ENCODE peak calls at places on chromosomes 7 and 10, in seven cellular contexts. One of them, this sample, is unnamed.

GRCh38 chr10:24553051-24553612 is 170.6 kb downstream of the ARHGAP21 start:
- DNase-seq in pancreas: no peak
- DNase-seq in bronchial epithelial cell: no peak
- DNase-seq in GM10248: no peak
- DNase-seq in left lung: no peak
- DNase-seq in CD8-positive, alpha-beta T cell: no peak
- DNase-seq in osteocyte: peak; percentile 64
- DNase-seq in this sample: no peak

GRCh38 chr10:67520924-67521520 is 175.0 kb downstream of the CTNNA3 start:
- DNase-seq in pancreas: no peak
- DNase-seq in bronchial epithelial cell: peak; percentile 49
- DNase-seq in GM10248: peak; percentile 36
- DNase-seq in left lung: no peak
- DNase-seq in CD8-positive, alpha-beta T cell: no peak
- DNase-seq in osteocyte: no peak
- DNase-seq in this sample: peak; percentile 41

GRCh38 chr10:70890917-70891431 is 2.6 kb upstream of the PCBD1 start:
- DNase-seq in pancreas: peak; percentile 88
- DNase-seq in bronchial epithelial cell: no peak
- DNase-seq in GM10248: no peak
- DNase-seq in left lung: no peak
- DNase-seq in CD8-positive, alpha-beta T cell: no peak
- DNase-seq in osteocyte: no peak
- DNase-seq in this sample: no peak

GRCh38 chr7:65980478-65981250 is 1.3 kb downstream of the GUSB start:
- DNase-seq in pancreas: peak; percentile 66
- DNase-seq in bronchial epithelial cell: no peak
- DNase-seq in GM10248: peak; percentile 86
- DNase-seq in left lung: peak; percentile 87
- DNase-seq in CD8-positive, alpha-beta T cell: peak; percentile 55
- DNase-seq in osteocyte: no peak
- DNase-seq in this sample: peak; percentile 90

GRCh38 chr7:21805793-21806192 is 139.9 kb downstream of the CDCA7L start:
- DNase-seq in pancreas: no peak
- DNase-seq in bronchial epithelial cell: no peak
- DNase-seq in GM10248: no peak
- DNase-seq in left lung: no peak
- DNase-seq in CD8-positive, alpha-beta T cell: no peak
- DNase-seq in osteocyte: no peak
- DNase-seq in this sample: no peak

GRCh38 chr10:9762966-9763656 is 1254.6 kb upstream of the CELF2 start:
- DNase-seq in pancreas: no peak
- DNase-seq in bronchial epithelial cell: peak; percentile 51
- DNase-seq in GM10248: no peak
- DNase-seq in left lung: no peak
- DNase-seq in CD8-positive, alpha-beta T cell: no peak
- DNase-seq in osteocyte: no peak
- DNase-seq in this sample: no peak

GRCh38 chr10:60606343-60607080 is 171.8 kb upstream of the CDK1 start:
- DNase-seq in pancreas: no peak
- DNase-seq in bronchial epithelial cell: peak; percentile 98
- DNase-seq in GM10248: no peak
- DNase-seq in left lung: no peak
- DNase-seq in CD8-positive, alpha-beta T cell: no peak
- DNase-seq in osteocyte: no peak
- DNase-seq in this sample: no peak

GRCh38 chr7:158394936-158395335 is 192.7 kb downstream of the PTPRN2 start:
- DNase-seq in pancreas: peak; percentile 81
- DNase-seq in bronchial epithelial cell: no peak
- DNase-seq in GM10248: no peak
- DNase-seq in left lung: no peak
- DNase-seq in CD8-positive, alpha-beta T cell: peak; percentile 56
- DNase-seq in osteocyte: no peak
- DNase-seq in this sample: peak; percentile 59

GRCh38 chr7:105480931-105481330 is 41.1 kb downstream of the PUS7 start:
- DNase-seq in pancreas: no peak
- DNase-seq in bronchial epithelial cell: no peak
- DNase-seq in GM10248: no peak
- DNase-seq in left lung: no peak
- DNase-seq in CD8-positive, alpha-beta T cell: no peak
- DNase-seq in osteocyte: no peak
- DNase-seq in this sample: no peak

GRCh38 chr7:127833641-127834040 is 181.6 kb downstream of the SND1 start:
- DNase-seq in pancreas: no peak
- DNase-seq in bronchial epithelial cell: peak; percentile 22
- DNase-seq in GM10248: no peak
- DNase-seq in left lung: no peak
- DNase-seq in CD8-positive, alpha-beta T cell: no peak
- DNase-seq in osteocyte: no peak
- DNase-seq in this sample: no peak

GRCh38 chr7:111029574-111030357 is 61.2 kb upstream of the LRRN3 start:
- DNase-seq in pancreas: no peak
- DNase-seq in bronchial epithelial cell: peak; percentile 10
- DNase-seq in GM10248: no peak
- DNase-seq in left lung: no peak
- DNase-seq in CD8-positive, alpha-beta T cell: no peak
- DNase-seq in osteocyte: no peak
- DNase-seq in this sample: peak; percentile 11

DNA sequence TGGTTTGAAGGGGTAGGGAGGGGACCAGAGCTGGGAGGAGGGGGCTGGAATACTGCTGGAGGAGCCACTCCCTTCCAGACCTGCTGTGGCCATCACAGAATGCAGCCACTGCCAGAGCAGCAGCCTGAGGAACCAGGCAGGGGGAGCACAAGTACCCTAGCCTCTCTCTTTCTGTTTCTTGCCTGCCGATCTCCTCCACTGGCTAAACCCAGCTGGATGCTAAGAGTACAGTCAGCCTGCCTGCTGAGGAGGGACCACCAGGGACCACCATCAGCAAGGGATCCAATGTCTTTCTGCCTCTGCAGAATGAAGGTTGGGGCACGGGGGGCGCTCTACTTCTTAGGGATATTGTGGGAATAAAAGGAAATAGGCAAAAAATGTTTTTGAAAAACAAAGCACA is 4.7 kb downstream of the BLVRA start:
- DNase-seq in pancreas: no peak
- DNase-seq in bronchial epithelial cell: no peak
- DNase-seq in GM10248: no peak
- DNase-seq in left lung: no peak
- DNase-seq in CD8-positive, alpha-beta T cell: no peak
- DNase-seq in osteocyte: peak; percentile 66
- DNase-seq in this sample: no peak
- TF ChIP-seq CTCF in pancreas: no peak
- TF ChIP-seq CTCF in bronchial epithelial cell: no peak
- TF ChIP-seq CTCF in GM10248: no peak
- TF ChIP-seq CTCF in left lung: no peak
- TF ChIP-seq CTCF in CD8-positive, alpha-beta T cell: no peak
- TF ChIP-seq CTCF in osteocyte: no peak
- TF ChIP-seq CTCF in this sample: peak; percentile 15

GRCh38 chr10:11318812-11319598 is 292.4 kb downstream of the USP6NL start:
- DNase-seq in pancreas: no peak
- DNase-seq in bronchial epithelial cell: no peak
- DNase-seq in GM10248: no peak
- DNase-seq in left lung: no peak
- DNase-seq in CD8-positive, alpha-beta T cell: no peak
- DNase-seq in osteocyte: peak; percentile 80
- DNase-seq in this sample: no peak
- TF ChIP-seq CTCF in pancreas: no peak
- TF ChIP-seq CTCF in bronchial epithelial cell: no peak
- TF ChIP-seq CTCF in GM10248: no peak
- TF ChIP-seq CTCF in left lung: no peak
- TF ChIP-seq CTCF in CD8-positive, alpha-beta T cell: no peak
- TF ChIP-seq CTCF in osteocyte: no peak
- TF ChIP-seq CTCF in this sample: peak; percentile 8

GRCh38 chr7:519974-520458 is 370 bp upstream of the PDGFA start:
- DNase-seq in pancreas: no peak
- DNase-seq in bronchial epithelial cell: no peak
- DNase-seq in GM10248: no peak
- DNase-seq in left lung: no peak
- DNase-seq in CD8-positive, alpha-beta T cell: no peak
- DNase-seq in osteocyte: peak; percentile 92
- DNase-seq in this sample: peak; percentile 72
- TF ChIP-seq CTCF in pancreas: peak; percentile 17
- TF ChIP-seq CTCF in bronchial epithelial cell: peak; percentile 13
- TF ChIP-seq CTCF in GM10248: no peak
- TF ChIP-seq CTCF in left lung: peak; percentile 45
- TF ChIP-seq CTCF in CD8-positive, alpha-beta T cell: no peak
- TF ChIP-seq CTCF in osteocyte: no peak
- TF ChIP-seq CTCF in this sample: no peak

DNA sequence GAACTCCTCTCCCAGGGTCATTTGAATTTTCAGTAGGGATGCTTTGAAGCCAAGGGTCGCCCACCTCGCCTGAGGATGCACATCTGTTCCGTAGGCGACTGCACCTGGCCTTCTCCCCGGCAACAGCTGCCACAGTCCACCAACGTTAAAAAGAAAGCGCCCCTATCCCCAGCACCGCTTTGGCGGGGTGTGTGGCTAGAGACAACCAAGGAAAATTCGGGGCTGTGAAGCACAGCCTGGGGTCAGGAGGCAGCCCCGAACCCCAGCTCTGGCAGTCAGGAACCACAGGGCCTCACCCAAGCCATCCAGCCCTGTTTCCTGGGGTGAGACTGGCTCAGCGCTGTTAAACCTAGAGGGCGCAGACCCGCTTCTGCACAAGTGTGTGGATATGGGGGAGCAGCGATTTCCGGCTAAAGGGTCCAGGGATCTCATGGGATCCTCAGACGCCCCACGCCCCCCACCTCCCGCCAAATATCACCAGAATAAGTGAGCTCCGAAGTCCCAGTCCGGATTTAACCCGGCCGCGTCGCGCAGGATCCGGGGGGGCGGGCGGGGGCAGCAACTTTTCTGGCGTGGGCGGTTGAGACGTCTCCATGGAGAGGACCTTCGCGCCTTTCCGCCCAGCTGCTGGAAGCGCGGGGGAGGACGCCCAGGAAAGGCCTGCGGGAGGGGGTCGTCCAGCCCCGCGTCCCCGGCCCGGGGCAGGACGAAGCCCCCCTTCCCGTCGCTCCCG is 821 bp downstream of the ZC3HAV1L start:
- DNase-seq in pancreas: peak; percentile 44
- DNase-seq in bronchial epithelial cell: no peak
- DNase-seq in GM10248: peak; percentile 64
- DNase-seq in left lung: no peak
- DNase-seq in CD8-positive, alpha-beta T cell: no peak
- DNase-seq in osteocyte: no peak
- DNase-seq in this sample: peak; percentile 75
- TF ChIP-seq CTCF in pancreas: no peak
- TF ChIP-seq CTCF in bronchial epithelial cell: no peak
- TF ChIP-seq CTCF in GM10248: no peak
- TF ChIP-seq CTCF in left lung: no peak
- TF ChIP-seq CTCF in CD8-positive, alpha-beta T cell: no peak
- TF ChIP-seq CTCF in osteocyte: no peak
- TF ChIP-seq CTCF in this sample: peak; percentile 17

GRCh38 chr10:109456566-109457361 is 466.5 kb downstream of the XPNPEP1 start:
- DNase-seq in pancreas: peak; percentile 54
- DNase-seq in bronchial epithelial cell: no peak
- DNase-seq in GM10248: no peak
- DNase-seq in left lung: no peak
- DNase-seq in CD8-positive, alpha-beta T cell: no peak
- DNase-seq in osteocyte: peak; percentile 84
- DNase-seq in this sample: peak; percentile 12
- TF ChIP-seq CTCF in pancreas: no peak
- TF ChIP-seq CTCF in bronchial epithelial cell: no peak
- TF ChIP-seq CTCF in GM10248: no peak
- TF ChIP-seq CTCF in left lung: no peak
- TF ChIP-seq CTCF in CD8-positive, alpha-beta T cell: no peak
- TF ChIP-seq CTCF in osteocyte: no peak
- TF ChIP-seq CTCF in this sample: no peak

DNA sequence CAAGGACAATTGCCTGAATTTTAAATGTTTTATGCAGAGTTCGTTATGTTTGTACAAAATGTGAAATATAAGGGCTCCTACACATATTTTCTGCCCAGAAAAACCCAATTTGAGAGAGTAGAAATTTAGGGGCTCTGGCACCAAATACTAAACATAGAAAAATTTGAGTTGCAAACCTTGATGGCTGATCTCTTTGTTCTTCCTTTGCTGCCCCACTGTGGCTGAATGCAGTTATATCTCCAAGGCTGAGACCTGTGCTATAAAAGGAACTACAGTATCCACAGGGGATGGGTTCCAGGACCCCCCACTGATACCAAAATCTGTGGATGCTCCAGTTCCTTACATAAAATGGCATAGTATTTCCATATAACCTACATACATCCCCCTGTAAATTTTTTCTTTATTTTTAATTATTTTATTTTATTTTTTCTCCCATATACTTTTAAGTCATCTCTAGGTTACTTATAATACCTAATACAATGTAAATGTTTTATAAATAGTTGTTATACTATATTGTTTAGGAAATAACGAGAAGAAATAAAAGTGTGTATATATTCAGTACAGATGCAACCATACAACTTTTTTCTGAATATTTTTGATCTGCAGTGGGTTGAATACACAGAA is 22.5 kb downstream of the CFAP43 start:
- DNase-seq in pancreas: no peak
- DNase-seq in bronchial epithelial cell: peak; percentile 43
- DNase-seq in GM10248: peak; percentile 43
- DNase-seq in left lung: no peak
- DNase-seq in CD8-positive, alpha-beta T cell: peak; percentile 53
- DNase-seq in osteocyte: no peak
- DNase-seq in this sample: peak; percentile 47
- TF ChIP-seq CTCF in pancreas: peak; percentile 17
- TF ChIP-seq CTCF in bronchial epithelial cell: peak; percentile 57
- TF ChIP-seq CTCF in GM10248: peak; percentile 54
- TF ChIP-seq CTCF in left lung: peak; percentile 40
- TF ChIP-seq CTCF in CD8-positive, alpha-beta T cell: peak; percentile 54
- TF ChIP-seq CTCF in osteocyte: peak; percentile 73
- TF ChIP-seq CTCF in this sample: peak; percentile 32

DNA sequence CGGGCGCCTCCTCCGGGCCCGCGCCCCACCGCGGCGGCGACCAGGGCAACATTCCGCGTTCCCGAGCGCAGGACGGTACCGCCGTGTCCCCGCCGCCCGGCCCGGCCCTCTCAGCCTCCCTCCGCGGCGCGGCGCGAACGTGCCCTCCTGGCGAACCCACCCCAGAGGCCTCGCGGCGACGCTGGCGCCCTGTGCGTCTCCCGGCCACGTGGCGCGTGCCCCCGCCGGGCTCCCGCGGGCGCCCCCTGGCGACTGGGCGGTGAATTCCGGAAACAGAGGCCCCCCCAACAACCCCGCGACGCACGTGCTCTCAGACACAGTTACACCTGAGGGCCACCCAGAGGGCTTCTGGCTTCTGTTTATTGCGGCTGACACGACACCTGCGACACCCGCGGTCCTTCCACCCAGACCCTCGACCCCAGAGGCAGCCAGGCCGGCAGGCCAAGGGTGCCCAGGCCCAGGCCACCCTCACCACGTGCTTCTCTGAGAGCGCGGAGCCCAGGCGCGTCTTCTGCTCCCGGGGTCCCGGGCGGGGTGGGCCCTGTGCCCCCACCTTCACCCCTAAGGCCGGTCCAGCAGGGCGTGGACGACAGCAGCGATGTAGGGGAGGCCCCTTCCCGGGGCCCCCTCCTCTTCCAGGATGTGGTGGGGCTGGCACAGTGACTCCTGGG is at the start of gene SAP25:
- DNase-seq in pancreas: peak; percentile 81
- DNase-seq in bronchial epithelial cell: no peak
- DNase-seq in GM10248: no peak
- DNase-seq in left lung: no peak
- DNase-seq in CD8-positive, alpha-beta T cell: no peak
- DNase-seq in osteocyte: no peak
- DNase-seq in this sample: no peak
- TF ChIP-seq CTCF in pancreas: no peak
- TF ChIP-seq CTCF in bronchial epithelial cell: no peak
- TF ChIP-seq CTCF in GM10248: peak; percentile 5
- TF ChIP-seq CTCF in left lung: no peak
- TF ChIP-seq CTCF in CD8-positive, alpha-beta T cell: no peak
- TF ChIP-seq CTCF in osteocyte: peak; percentile 9
- TF ChIP-seq CTCF in this sample: no peak

This sample was measured in GM13976.